ENCODE peak calls at places on chromosomes 16 and 17, in six cellular contexts. T, K, R, Q, Y and J are unnamed samples.

GRCh38 chr17:76968707-76969597 is 100.7 kb downstream of the MGAT5B start:
- DNase-seq in T (no peak), K (peak), R (no peak), Q (peak), Y (no peak), J (peak)

GRCh38 chr17:78154903-78155811 is 9.0 kb downstream of the C17orf99 start:
- DNase-seq in T (no peak), K (no peak), R (no peak), Q (no peak), Y (no peak), J (no peak)

GRCh38 chr16:3857189-3858013 is 23.1 kb downstream of the CREBBP start:
- DNase-seq in T (no peak), K (no peak), R (no peak), Q (peak), Y (no peak), J (no peak)

GRCh38 chr17:80862341-80862969 is 129.2 kb upstream of the CHMP6 start:
- DNase-seq in T (no peak), K (no peak), R (no peak), Q (no peak), Y (no peak), J (no peak)

GRCh38 chr16:35908942-35909341 is 2449.5 kb downstream of the TP53TG3F start:
- DNase-seq in T (no peak), K (no peak), R (no peak), Q (no peak), Y (peak), J (no peak)

GRCh38 chr16:89012622-89012995 is 35.6 kb upstream of the CBFA2T3 start:
- DNase-seq in T (no peak), K (no peak), R (no peak), Q (no peak), Y (no peak), J (no peak)

GRCh38 chr16:90031931-90032663 is 12.8 kb upstream of the DBNDD1 start:
- DNase-seq in T (peak), K (no peak), R (no peak), Q (peak), Y (no peak), J (no peak)

GRCh38 chr16:396199-396598 is 800 bp upstream of the NME4 start:
- DNase-seq in T (no peak), K (no peak), R (no peak), Q (no peak), Y (no peak), J (no peak)

GRCh38 chr16:62036101-62036806 is at the start of gene CDH8:
- DNase-seq in T (peak), K (no peak), R (no peak), Q (no peak), Y (no peak), J (no peak)

GRCh38 chr17:4584125-4584834 is at the start of gene SMTNL2:
- DNase-seq in T (no peak), K (no peak), R (no peak), Q (no peak), Y (no peak), J (no peak)

GRCh38 chr16:58026139-58026704 is 668 bp downstream of the MMP15 start:
- DNase-seq in T (peak), K (no peak), R (peak), Q (peak), Y (peak), J (no peak)

GRCh38 chr16:5071341-5071680 is 332 bp upstream of the ALG1 start:
- DNase-seq in T (no peak), K (no peak), R (no peak), Q (no peak), Y (no peak), J (no peak)
- H3K27ac ChIP-seq in T (peak), K (peak), R (peak), Q (peak), Y (peak), J (peak)

DNA sequence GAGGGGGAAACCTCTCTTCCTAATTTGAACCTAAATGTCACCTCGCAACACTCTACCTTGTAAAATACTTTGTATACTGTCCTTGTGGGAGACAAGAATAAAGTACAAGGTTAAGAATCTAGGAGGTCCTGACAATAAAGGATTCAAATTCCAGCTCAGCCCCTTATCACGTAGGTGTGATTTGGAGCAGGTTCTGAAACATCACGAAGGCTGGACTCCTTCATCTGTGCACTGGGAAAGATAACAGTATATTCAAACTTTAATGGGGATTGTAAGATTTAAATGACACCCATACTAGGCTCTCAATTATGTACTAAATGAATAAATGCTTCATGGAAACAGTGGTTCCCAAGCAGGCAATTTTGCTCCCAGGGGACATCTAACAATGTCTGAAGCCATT is 2.1 kb downstream of the TXNDC11 start:
- DNase-seq in T (no peak), K (no peak), R (no peak), Q (peak), Y (no peak), J (no peak)
- H3K4me3 ChIP-seq in T (peak), K (peak), R (no peak), Q (peak), Y (peak), J (no peak)

DNA sequence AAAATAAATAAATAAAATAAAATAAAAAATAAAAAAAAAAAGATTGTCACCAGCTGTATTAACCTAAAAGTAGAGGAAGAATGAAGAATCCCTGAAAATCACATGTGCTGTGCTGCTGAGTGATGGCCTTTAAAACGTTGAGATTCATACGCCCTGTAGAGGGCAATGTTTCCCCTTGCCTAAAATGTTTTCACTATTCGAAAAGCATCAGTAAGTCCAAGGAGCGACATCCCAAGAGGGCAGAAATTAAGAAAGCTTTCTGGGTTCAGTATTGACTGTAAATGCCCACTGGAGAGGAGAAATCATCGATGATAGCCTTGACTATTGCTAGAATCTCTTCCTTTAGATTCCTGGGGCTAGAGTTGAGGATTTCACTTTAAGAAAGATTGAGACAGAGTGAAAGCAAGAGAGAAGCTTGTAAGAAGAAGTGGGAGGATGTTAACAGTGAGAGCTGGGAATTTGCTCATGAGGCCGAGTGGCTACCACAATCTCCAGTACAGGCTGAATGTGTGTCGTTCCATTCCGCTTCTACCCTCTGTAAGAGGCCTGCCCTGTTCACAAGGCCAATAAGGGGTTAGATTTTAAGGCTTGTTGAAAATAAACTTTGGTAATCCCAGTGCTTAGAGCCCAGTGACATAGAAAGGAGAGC is 170.8 kb upstream of the FAM20A start:
- DNase-seq in T (peak), K (no peak), R (no peak), Q (peak), Y (peak), J (no peak)
- H3K27ac ChIP-seq in T (no peak), K (no peak), R (no peak), Q (no peak), Y (no peak), J (no peak)

DNA sequence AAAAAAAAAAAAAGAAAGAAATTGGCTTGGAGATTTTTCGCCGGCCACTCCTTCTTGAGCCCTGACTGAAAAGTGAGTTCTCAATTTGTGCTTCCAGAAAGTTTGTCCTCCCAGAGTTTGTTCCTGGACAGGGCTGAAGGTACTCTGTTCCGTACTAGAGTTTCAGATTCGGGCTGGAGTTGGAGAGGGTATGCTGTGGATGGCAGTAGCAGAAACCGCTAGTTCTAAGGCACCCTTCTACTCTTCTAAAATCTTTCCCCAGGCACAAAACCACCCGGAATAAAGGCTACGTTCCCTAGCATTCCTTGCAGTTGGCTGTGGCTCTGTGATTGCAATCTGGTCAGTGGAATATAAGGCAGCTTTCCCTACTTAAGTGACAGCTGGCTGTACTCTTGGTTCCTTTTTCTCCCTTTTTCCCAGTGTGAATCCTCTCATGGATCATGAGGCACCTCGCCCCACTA is 710 bp upstream of the HEATR6 start:
- DNase-seq in T (peak), K (no peak), R (no peak), Q (peak), Y (peak), J (no peak)
- H3K4me3 ChIP-seq in T (peak), K (peak), R (peak), Q (peak), Y (peak), J (peak)

GRCh38 chr17:27466748-27467375 is 10.6 kb downstream of the KSR1 start:
- DNase-seq in T (no peak), K (no peak), R (no peak), Q (no peak), Y (no peak), J (peak)
- H3K27ac ChIP-seq in T (no peak), K (no peak), R (no peak), Q (no peak), Y (no peak), J (no peak)

DNA sequence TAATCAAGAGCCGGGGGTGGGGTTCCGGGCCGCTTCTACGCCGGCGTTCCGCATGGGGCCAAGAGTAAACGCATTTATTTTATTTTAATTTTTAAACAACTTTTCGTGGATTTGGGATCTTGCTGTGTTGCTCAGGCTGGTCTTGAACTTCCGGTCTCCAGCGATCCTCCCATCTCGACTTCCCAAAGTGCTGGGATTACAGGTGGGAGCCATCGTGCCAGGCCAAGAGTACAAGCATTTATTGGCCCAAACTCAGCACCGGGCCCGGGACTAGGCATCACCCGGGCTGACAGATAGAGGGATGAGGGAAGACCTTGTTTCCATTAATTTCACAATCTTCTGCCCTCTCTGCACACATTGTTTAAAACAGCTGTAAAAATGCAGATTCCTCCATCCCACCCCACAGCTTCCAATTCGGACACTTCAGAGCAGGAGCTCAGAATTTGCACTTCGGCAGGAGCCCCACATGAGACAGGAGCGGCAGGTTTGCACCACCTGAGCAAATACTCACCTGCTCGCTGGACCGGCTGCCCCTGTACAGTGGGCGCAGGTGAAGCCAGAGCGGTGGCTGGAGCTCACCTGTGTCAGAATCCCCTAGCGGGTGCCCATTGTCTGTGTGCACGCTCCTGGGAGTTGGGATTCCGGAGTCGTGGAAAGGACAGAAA is 663 bp upstream of the GINS2 start:
- DNase-seq in T (no peak), K (no peak), R (no peak), Q (no peak), Y (no peak), J (no peak)
- H3K4me3 ChIP-seq in T (peak), K (peak), R (peak), Q (peak), Y (peak), J (peak)

GRCh38 chr16:70747703-70748631 is 53.0 kb downstream of the VAC14 start:
- DNase-seq in T (peak), K (no peak), R (no peak), Q (peak), Y (no peak), J (no peak)
- H3K27ac ChIP-seq in T (no peak), K (no peak), R (no peak), Q (no peak), Y (peak), J (no peak)

GRCh38 chr17:41600318-41600717 is 12.2 kb downstream of the KRT16 start:
- DNase-seq in T (no peak), K (no peak), R (no peak), Q (no peak), Y (no peak), J (no peak)
- H3K4me3 ChIP-seq in T (no peak), K (no peak), R (no peak), Q (no peak), Y (no peak), J (no peak)

GRCh38 chr17:47686661-47687327 is 7.2 kb upstream of the TBKBP1 start:
- DNase-seq in T (no peak), K (no peak), R (no peak), Q (no peak), Y (no peak), J (no peak)

GRCh38 chr17:47685556-47686275 is 8.2 kb upstream of the TBKBP1 start:
- DNase-seq in T (no peak), K (no peak), R (no peak), Q (no peak), Y (no peak), J (no peak)

GRCh38 chr17:47687748-47688147 is 6.2 kb upstream of the TBKBP1 start:
- DNase-seq in T (no peak), K (no peak), R (no peak), Q (peak), Y (no peak), J (no peak)

GRCh38 chr17:47686276-47686635 is 7.7 kb upstream of the TBKBP1 start:
- DNase-seq in T (peak), K (no peak), R (no peak), Q (peak), Y (no peak), J (no peak)

DNA sequence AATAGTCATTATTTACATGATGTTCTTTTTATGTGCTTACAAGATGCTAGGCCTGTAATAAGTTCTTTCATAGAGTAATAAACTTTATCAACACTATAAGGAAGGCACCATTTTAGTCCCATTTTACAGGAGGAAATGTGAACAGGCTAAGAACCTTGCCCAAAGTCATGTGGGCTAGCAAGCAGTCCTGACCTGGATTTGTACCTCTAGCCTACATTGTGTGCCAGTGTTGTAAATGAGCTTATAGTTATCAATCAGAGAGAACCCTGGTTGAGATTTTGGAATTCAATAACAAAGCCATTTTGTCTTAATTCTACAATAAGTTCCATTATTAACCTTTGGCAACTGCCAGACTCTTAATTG is 6.7 kb upstream of the TBKBP1 start:
- DNase-seq in T (no peak), K (no peak), R (no peak), Q (no peak), Y (no peak), J (no peak)
- H3K27ac ChIP-seq in T (peak), K (no peak), R (no peak), Q (no peak), Y (no peak), J (no peak)

DNA sequence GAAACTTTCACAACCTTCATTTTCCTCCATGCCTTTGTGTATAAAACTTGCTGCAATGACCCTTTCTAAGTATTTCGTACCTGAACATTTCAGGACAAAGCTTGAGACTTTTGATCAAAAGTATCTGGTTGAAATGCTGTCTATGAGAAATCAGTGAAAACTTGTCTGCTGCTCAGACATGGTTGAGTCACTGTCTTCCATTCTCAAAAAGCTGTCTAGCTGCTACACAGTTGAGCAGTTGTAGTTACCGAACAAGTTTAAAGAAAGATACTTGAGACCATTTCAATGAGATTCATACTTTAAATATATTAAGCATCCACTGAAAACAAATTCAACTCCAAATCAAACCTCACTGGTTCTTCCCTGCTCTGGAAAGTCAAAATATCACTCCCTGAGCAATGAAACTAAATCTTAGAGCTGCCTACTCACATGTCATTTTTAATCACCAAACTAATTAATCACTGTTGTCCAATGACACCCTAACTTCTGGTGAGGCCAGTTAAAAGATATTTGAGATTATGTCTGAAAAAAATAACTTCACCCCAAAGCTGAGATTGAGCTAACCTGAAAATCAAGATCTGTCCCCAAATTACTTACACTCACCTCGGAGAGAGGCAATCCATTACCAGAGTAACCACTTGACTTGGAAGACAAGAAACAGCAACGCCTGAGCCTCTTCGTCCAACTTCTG is 503 bp downstream of the TMEM100 start:
- DNase-seq in T (peak), K (no peak), R (no peak), Q (peak), Y (no peak), J (no peak)
- H3K4me3 ChIP-seq in T (peak), K (no peak), R (no peak), Q (peak), Y (no peak), J (no peak)